ENCODE peak calls at places on chromosomes 3 and 15, in nine cellular contexts. R is GM23248, J is heart right ventricle, E is mammary epithelial cell, W is psoas muscle, U is adrenal gland, G is cardiac muscle cell, H is neuronal stem cell, V is Peyer's patch. S is an unnamed sample.

GRCh38 chr15:22968356-22968755 is 11.8 kb downstream of the CYFIP1 start:
- DNase-seq in R (peak; percentile 95), J (no peak), E (peak; percentile 89), W (no peak), U (no peak), G (no peak), H (no peak), V (peak; percentile 14), S (no peak)

GRCh38 chr3:34256791-34257190 is 458.4 kb downstream of the PDCD6IP start:
- DNase-seq in R (no peak), J (no peak), E (no peak), W (no peak), U (no peak), G (no peak), H (peak; percentile 35), V (no peak), S (no peak)

GRCh38 chr3:25783661-25784512 is 644 bp upstream of the NGLY1 start:
- DNase-seq in R (peak; percentile 63), J (no peak), E (peak; percentile 44), W (no peak), U (peak; percentile 54), G (peak; percentile 74), H (peak; percentile 63), V (no peak), S (no peak)

GRCh38 chr3:56796202-56796601 is 5.5 kb downstream of the ARHGEF3 start:
- DNase-seq in R (peak; percentile 65), J (no peak), E (peak; percentile 48), W (no peak), U (peak; percentile 78), G (no peak), H (no peak), V (no peak), S (no peak)

GRCh38 chr3:25171118-25171912 is 256.7 kb upstream of the RARB start:
- DNase-seq in R (no peak), J (no peak), E (no peak), W (no peak), U (no peak), G (no peak), H (peak; percentile 17), V (no peak), S (no peak)

GRCh38 chr15:69324031-69324430 is 25.3 kb downstream of the PAQR5 start:
- DNase-seq in R (peak; percentile 10), J (no peak), E (no peak), W (no peak), U (peak; percentile 59), G (no peak), H (no peak), V (no peak), S (no peak)

GRCh38 chr3:4413467-4413866 is 53.6 kb downstream of the SUMF1 start:
- DNase-seq in R (peak; percentile 50), J (no peak), E (peak; percentile 70), W (no peak), U (no peak), G (no peak), H (no peak), V (no peak), S (no peak)

GRCh38 chr15:92500023-92500630 is 106.4 kb downstream of the ST8SIA2 start:
- DNase-seq in R (no peak), J (no peak), E (no peak), W (no peak), U (no peak), G (no peak), H (no peak), V (no peak), S (no peak)

GRCh38 chr15:66771351-66771650 is 69.3 kb downstream of the SMAD6 start:
- DNase-seq in R (no peak), J (no peak), E (no peak), W (no peak), U (no peak), G (no peak), H (no peak), V (no peak), S (no peak)

GRCh38 chr3:136883967-136884720 is 22.1 kb downstream of the NCK1 start:
- DNase-seq in R (no peak), J (no peak), E (no peak), W (no peak), U (no peak), G (no peak), H (no peak), V (no peak), S (no peak)

GRCh38 chr15:26682765-26683164 is 90.1 kb downstream of the GABRB3 start:
- DNase-seq in R (no peak), J (no peak), E (no peak), W (no peak), U (no peak), G (no peak), H (no peak), V (no peak), S (no peak)

GRCh38 chr3:197425485-197426131 is 127.2 kb upstream of the DLG1 start:
- DNase-seq in R (no peak), J (no peak), E (no peak), W (no peak), U (no peak), G (no peak), H (no peak), V (no peak), S (no peak)

GRCh38 chr3:171001957-171002694 is 24.4 kb downstream of the SLC2A2 start:
- DNase-seq in R (peak; percentile 29), J (no peak), E (peak; percentile 57), W (no peak), U (no peak), G (no peak), H (no peak), V (peak; percentile 69), S (no peak)

GRCh38 chr3:160577551-160578195 is 12.3 kb upstream of the KPNA4 start:
- DNase-seq in R (no peak), J (no peak), E (peak; percentile 38), W (no peak), U (no peak), G (peak; percentile 28), H (no peak), V (no peak), S (no peak)

GRCh38 chr15:63042879-63043340 is 363 bp downstream of the TPM1 start:
- DNase-seq in R (peak; percentile 71), J (no peak), E (no peak), W (peak; percentile 36), U (no peak), G (no peak), H (no peak), V (no peak), S (no peak)

GRCh38 chr15:63040509-63040908 is 2.0 kb upstream of the TPM1 start:
- DNase-seq in R (no peak), J (no peak), E (peak; percentile 60), W (no peak), U (no peak), G (no peak), H (no peak), V (no peak), S (no peak)

GRCh38 chr15:63041982-63042878 is at the start of gene TPM1:
- DNase-seq in R (peak; percentile 95), J (peak; percentile 89), E (peak; percentile 92), W (peak; percentile 81), U (peak; percentile 38), G (peak; percentile 96), H (peak; percentile 94), V (peak; percentile 74), S (no peak)

GRCh38 chr15:63040954-63041353 is 1.6 kb upstream of the TPM1 start:
- DNase-seq in R (no peak), J (no peak), E (peak; percentile 24), W (no peak), U (no peak), G (peak; percentile 86), H (no peak), V (no peak), S (no peak)

GRCh38 chr15:63041402-63041977 is 1.1 kb upstream of the TPM1 start:
- DNase-seq in R (no peak), J (no peak), E (peak; percentile 48), W (no peak), U (no peak), G (peak; percentile 43), H (no peak), V (no peak), S (no peak)
- H3K9me3 ChIP-seq in R (no peaks in the 10 kb centered on the region), J (no peaks in the 10 kb centered on the region), E (no peaks in the 10 kb centered on the region), W (no peaks in the 10 kb centered on the region), U (no peaks in the 10 kb centered on the region), G (no peaks in the 10 kb centered on the region), H (peaks cover 3% of the 10 kb centered on the region), V (no peaks in the 10 kb centered on the region), S (no peaks in the 10 kb centered on the region)

GRCh38 chr3:72380711-72381508 is 467.3 kb downstream of the SHQ1 start:
- DNase-seq in R (no peak), J (no peak), E (no peak), W (no peak), U (no peak), G (no peak), H (no peak), V (no peak), S (no peak)

GRCh38 chr3:72381584-72381983 is 466.7 kb downstream of the SHQ1 start:
- DNase-seq in R (no peak), J (no peak), E (no peak), W (no peak), U (no peak), G (no peak), H (no peak), V (no peak), S (no peak)

GRCh38 chr3:72380193-72380592 is 468.1 kb downstream of the SHQ1 start:
- DNase-seq in R (peak; percentile 82), J (no peak), E (peak; percentile 46), W (no peak), U (peak; percentile 8), G (no peak), H (no peak), V (no peak), S (no peak)

GRCh38 chr3:72378287-72378686 is 470.0 kb downstream of the SHQ1 start:
- DNase-seq in R (no peak), J (no peak), E (no peak), W (no peak), U (no peak), G (no peak), H (no peak), V (no peak), S (no peak)

GRCh38 chr3:72379500-72380187 is 468.6 kb downstream of the SHQ1 start:
- DNase-seq in R (peak; percentile 68), J (no peak), E (no peak), W (no peak), U (no peak), G (no peak), H (no peak), V (no peak), S (no peak)
- H3K27ac ChIP-seq in R (peak overlapping the region; percentile 53), J (no peak overlapping the region), E (peak overlapping the region; percentile 11), W (no peak overlapping the region), U (no peak overlapping the region), G (no peak overlapping the region), H (no peak overlapping the region), V (peak overlapping the region; percentile 21), S (no peak overlapping the region)

GRCh38 chr3:12191559-12191958 is 32.8 kb upstream of the TIMP4 start:
- DNase-seq in R (no peak), J (no peak), E (no peak), W (no peak), U (no peak), G (no peak), H (no peak), V (no peak), S (no peak)
- H3K4me1 ChIP-seq in R (peaks cover 48% of the 10 kb centered on the region), J (peaks cover 20% of the 10 kb centered on the region), E (peaks cover 50% of the 10 kb centered on the region), W (peaks cover 8% of the 10 kb centered on the region), U (no peaks in the 10 kb centered on the region), G (peaks cover 5% of the 10 kb centered on the region), H (peaks cover 8% of the 10 kb centered on the region), V (peaks cover 4% of the 10 kb centered on the region), S (no peaks in the 10 kb centered on the region)

DNA sequence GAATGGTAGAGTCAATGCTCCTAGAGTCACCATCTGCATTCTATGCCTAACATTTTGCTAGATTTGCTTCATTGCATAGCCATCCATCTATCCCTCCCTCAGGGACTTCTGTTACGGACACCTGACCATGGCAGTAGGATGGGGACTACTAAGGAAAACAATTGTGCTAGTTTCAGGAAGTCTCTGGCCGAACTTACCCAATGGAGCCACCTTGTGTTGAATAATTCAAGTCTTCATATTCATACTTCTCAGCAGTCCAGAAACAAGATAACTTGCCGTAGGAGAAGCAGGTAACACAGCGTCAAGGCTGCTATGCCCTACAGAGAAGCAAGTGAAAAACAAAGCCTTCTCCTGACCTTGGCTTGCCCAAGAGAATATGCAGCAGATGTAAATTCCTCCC is 685.3 kb downstream of the GRM7 start:
- DNase-seq in R (no peak), J (no peak), E (peak; percentile 24), W (no peak), U (peak; percentile 13), G (peak; percentile 11), H (no peak), V (no peak), S (no peak)
- H3K9me3 ChIP-seq in R (no peaks in the 10 kb centered on the region), J (no peaks in the 10 kb centered on the region), E (no peaks in the 10 kb centered on the region), W (no peaks in the 10 kb centered on the region), U (no peaks in the 10 kb centered on the region), G (no peaks in the 10 kb centered on the region), H (no peaks in the 10 kb centered on the region), V (no peaks in the 10 kb centered on the region), S (no peaks in the 10 kb centered on the region)

S was measured in CD8-positive, alpha-beta memory T cell.